ENCODE peak calls at places on chromosomes 5 and 9, in seven cellular contexts. K is HS-5; X is stromal cell of bone marrow; E is activated CD8-positive, alpha-beta T cell treated with anti-CD3 and anti-CD28 coated beads for 36 hours; S is DMS 273 treated with DMSO at 0.1 percent for 48 hours; L is fibroblast of the aortic adventitia; H is posterior cingulate gyrus. U is an unnamed sample.

GRCh38 chr5:61842840-61843239 is 463.2 kb upstream of the KIF2A start:
- DNase-seq in X (no peak), L (no peak), K (no peak), H (no peak), E (no peak), S (no peak), U (no peak)

GRCh38 chr5:143350790-143351603 is 52.5 kb downstream of the NR3C1 start:
- DNase-seq in X (peak), H (no peak), S (no peak), L (peak), K (peak), E (no peak), U (no peak)

GRCh38 chr5:45171563-45171962 is 362.8 kb downstream of the MRPS30 start:
- DNase-seq in L (no peak), H (no peak), K (no peak), E (no peak), X (no peak), S (no peak), U (no peak)

GRCh38 chr9:112135706-112136105 is 39.4 kb downstream of the SUSD1 start:
- DNase-seq in E (no peak), X (no peak), H (no peak), K (no peak), S (no peak), L (peak), U (peak)

GRCh38 chr5:139740138-139740992 is 55.2 kb upstream of the PSD2 start:
- DNase-seq in H (no peak), E (no peak), K (no peak), L (no peak), X (no peak), S (no peak), U (no peak)

GRCh38 chr5:27403248-27403882 is 365.0 kb upstream of the CDH9 start:
- DNase-seq in H (no peak), S (no peak), K (peak), E (no peak), X (no peak), L (peak), U (no peak)

GRCh38 chr5:151805414-151806225 is 33.9 kb downstream of the G3BP1 start:
- DNase-seq in L (peak), K (peak), H (no peak), X (peak), S (no peak), E (no peak), U (no peak)

GRCh38 chr5:138438724-138439536 is at the start of gene REEP2:
- DNase-seq in E (peak), S (peak), L (peak), K (no peak), X (no peak), H (no peak), U (peak)

GRCh38 chr9:87278971-87279731 is 218.5 kb upstream of the DAPK1 start:
- DNase-seq in H (no peak), K (no peak), L (no peak), X (no peak), E (no peak), S (no peak), U (no peak)

GRCh38 chr5:116487045-116487444 is 87.6 kb downstream of the SEMA6A start:
- DNase-seq in E (no peak), K (no peak), H (no peak), L (no peak), S (no peak), X (no peak), U (no peak)

GRCh38 chr5:122805481-122805880 is 30.6 kb downstream of the SNX2 start:
- DNase-seq in L (peak), S (no peak), X (peak), H (no peak), K (peak), E (no peak), U (no peak)

GRCh38 chr5:177023247-177023703 is 779 bp downstream of the ZNF346 start:
- DNase-seq in L (peak), K (no peak), X (no peak), E (peak), S (no peak), H (no peak), U (peak)

GRCh38 chr5:6452622-6453504 is 4.2 kb downstream of the UBE2QL1 start:
- DNase-seq in E (no peak), H (no peak), X (no peak), K (no peak), S (no peak), L (no peak), U (no peak)

GRCh38 chr9:91117959-91118651 is 243.6 kb downstream of the AUH start:
- DNase-seq in H (peak), X (peak), E (no peak), S (no peak), K (no peak), L (peak), U (no peak)

GRCh38 chr5:172739385-172739784 is 31.6 kb downstream of the DUSP1 start:
- DNase-seq in L (no peak), S (no peak), E (no peak), K (no peak), X (no peak), H (no peak), U (no peak)

GRCh38 chr9:13111778-13112177 is 167.7 kb downstream of the MPDZ start:
- DNase-seq in H (no peak), S (no peak), X (no peak), E (no peak), L (no peak), K (no peak), U (no peak)